ENCODE peak calls at places on chromosomes 3 and 15, in eight cellular contexts. F, T, U, S, W, R, B and K are unnamed samples.

GRCh38 chr3:49199900-49200281 is 28.5 kb downstream of the KLHDC8B start:
- DNase-seq in F (no peak), T (no peak), U (no peak), S (no peak), W (no peak), R (peak; percentile 34), B (no peak), K (no peak)

GRCh38 chr3:138395865-138396751 is 38.3 kb upstream of the ESYT3 start:
- DNase-seq in F (no peak), T (no peak), U (no peak), S (no peak), W (no peak), R (no peak), B (no peak), K (no peak)

GRCh38 chr15:36731025-36731424 is 151.6 kb downstream of the CDIN1 start:
- DNase-seq in F (no peak), T (no peak), U (no peak), S (no peak), W (no peak), R (no peak), B (no peak), K (no peak)

GRCh38 chr15:69988541-69989225 is 109.0 kb downstream of the TLE3 start:
- DNase-seq in F (no peak), T (no peak), U (no peak), S (no peak), W (no peak), R (no peak), B (no peak), K (no peak)

GRCh38 chr3:144363856-144364255 is 392.2 kb downstream of the DIPK2A start:
- DNase-seq in F (no peak), T (no peak), U (no peak), S (no peak), W (no peak), R (no peak), B (no peak), K (no peak)

GRCh38 chr15:66771351-66771650 is 69.3 kb downstream of the SMAD6 start:
- DNase-seq in F (no peak), T (no peak), U (no peak), S (no peak), W (no peak), R (no peak), B (no peak), K (no peak)

GRCh38 chr15:50880651-50881114 is 27.8 kb upstream of the AP4E1 start:
- DNase-seq in F (no peak), T (no peak), U (no peak), S (no peak), W (peak; percentile 62), R (peak; percentile 76), B (no peak), K (no peak)

GRCh38 chr15:33322091-33322490 is 11.3 kb downstream of the RYR3 start:
- DNase-seq in F (no peak), T (no peak), U (no peak), S (no peak), W (no peak), R (no peak), B (no peak), K (no peak)

GRCh38 chr15:74007820-74008371 is 13.4 kb downstream of the PML start:
- DNase-seq in F (no peak), T (no peak), U (no peak), S (no peak), W (no peak), R (no peak), B (no peak), K (no peak)

GRCh38 chr3:129424185-129424841 is 4.1 kb downstream of the EFCAB12 start:
- DNase-seq in F (no peak), T (no peak), U (no peak), S (no peak), W (peak; percentile 63), R (no peak), B (no peak), K (no peak)

GRCh38 chr3:136142592-136142991 is 53.5 kb downstream of the MSL2 start:
- DNase-seq in F (no peak), T (no peak), U (peak; percentile 71), S (no peak), W (peak; percentile 94), R (peak; percentile 83), B (no peak), K (no peak)

GRCh38 chr3:15953841-15954240 is 156.1 kb upstream of the ANKRD28 start:
- DNase-seq in F (no peak), T (no peak), U (no peak), S (no peak), W (peak; percentile 40), R (no peak), B (no peak), K (no peak)

GRCh38 chr3:143358793-143359491 is 239.4 kb downstream of the CHST2 start:
- DNase-seq in F (no peak), T (no peak), U (no peak), S (no peak), W (no peak), R (no peak), B (no peak), K (no peak)

GRCh38 chr15:55846108-55846707 is 103.3 kb upstream of the PRTG start:
- DNase-seq in F (peak; percentile 73), T (peak; percentile 12), U (peak; percentile 29), S (no peak), W (peak; percentile 85), R (peak; percentile 89), B (no peak), K (no peak)

GRCh38 chr3:156808025-156808424 is 18.1 kb upstream of the LEKR1 start:
- DNase-seq in F (no peak), T (no peak), U (no peak), S (no peak), W (peak; percentile 51), R (peak; percentile 78), B (no peak), K (no peak)

GRCh38 chr15:80999623-81000036 is 1.1 kb upstream of the TLNRD1 start:
- DNase-seq in F (no peak), T (peak; percentile 37), U (no peak), S (no peak), W (no peak), R (no peak), B (no peak), K (no peak)

GRCh38 chr15:59165726-59166125 is 40.9 kb upstream of the LDHAL6B start:
- DNase-seq in F (no peak), T (no peak), U (no peak), S (no peak), W (no peak), R (no peak), B (no peak), K (no peak)

GRCh38 chr15:68445351-68445750 is 13.4 kb upstream of the ITGA11 start:
- DNase-seq in F (no peak), T (no peak), U (no peak), S (no peak), W (peak; percentile 41), R (no peak), B (no peak), K (no peak)

GRCh38 chr15:59998256-59999063 is 5.7 kb upstream of the FOXB1 start:
- DNase-seq in F (no peak), T (no peak), U (no peak), S (no peak), W (no peak), R (no peak), B (no peak), K (no peak)

GRCh38 chr3:78660958-78661357 is 1106.8 kb downstream of the ROBO1 start:
- DNase-seq in F (no peak), T (no peak), U (no peak), S (no peak), W (no peak), R (peak; percentile 38), B (no peak), K (no peak)

GRCh38 chr3:11290743-11291680 is 18.8 kb downstream of the ATG7 start:
- DNase-seq in F (no peak), T (no peak), U (peak; percentile 51), S (no peak), W (peak; percentile 85), R (peak; percentile 81), B (no peak), K (peak; percentile 14)

GRCh38 chr15:81341351-81341750 is 17.4 kb upstream of the STARD5 start:
- DNase-seq in F (no peak), T (no peak), U (no peak), S (no peak), W (no peak), R (no peak), B (no peak), K (no peak)

GRCh38 chr3:53677406-53677805 is 168.8 kb downstream of the CHDH start:
- DNase-seq in F (no peak), T (no peak), U (no peak), S (no peak), W (no peak), R (no peak), B (no peak), K (no peak)